ENCODE peak calls at places on chromosomes 2 and 18, in five cellular contexts. P, O, Z, R and Q are unnamed samples.

GRCh38 chr2:174824098-174824497 is 59.8 kb upstream of the CHRNA1 start:
- DNase-seq in P (no peak), O (no peak), Z (no peak), R (no peak), Q (no peak)

GRCh38 chr2:205170399-205170798 is 511.9 kb upstream of the NRP2 start:
- DNase-seq in P (no peak), O (no peak), Z (no peak), R (no peak), Q (no peak)

GRCh38 chr18:76458522-76459311 is 36.3 kb downstream of the ZNF516 start:
- DNase-seq in P (no peak), O (no peak), Z (no peak), R (no peak), Q (no peak)

GRCh38 chr2:8568543-8569302 is 113.1 kb upstream of the ID2 start:
- DNase-seq in P (no peak), O (no peak), Z (no peak), R (no peak), Q (no peak)

GRCh38 chr2:174826051-174826450 is 61.8 kb upstream of the CHRNA1 start:
- DNase-seq in P (no peak), O (no peak), Z (no peak), R (no peak), Q (no peak)

GRCh38 chr2:189127756-189128155 is 51.8 kb downstream of the COL5A2 start:
- DNase-seq in P (no peak), O (no peak), Z (no peak), R (no peak), Q (no peak)

GRCh38 chr18:45050712-45051639 is 370.3 kb downstream of the SETBP1 start:
- DNase-seq in P (no peak), O (peak), Z (no peak), R (no peak), Q (no peak)

GRCh38 chr18:21366896-21367295 is 124.9 kb downstream of the GREB1L start:
- DNase-seq in P (no peak), O (no peak), Z (no peak), R (no peak), Q (no peak)

GRCh38 chr18:48767090-48767670 is 183.6 kb downstream of the SMAD7 start:
- DNase-seq in P (no peak), O (no peak), Z (no peak), R (no peak), Q (no peak)

GRCh38 chr2:152465541-152465940 is 130.6 kb downstream of the FMNL2 start:
- DNase-seq in P (no peak), O (no peak), Z (no peak), R (no peak), Q (no peak)

GRCh38 chr2:37506407-37507068 is 162.1 kb downstream of the QPCT start:
- DNase-seq in P (no peak), O (no peak), Z (no peak), R (no peak), Q (no peak)

GRCh38 chr2:28665041-28665704 is 86.5 kb upstream of the PPP1CB start:
- DNase-seq in P (no peak), O (no peak), Z (no peak), R (no peak), Q (no peak)

GRCh38 chr2:219824996-219825395 is 197.6 kb downstream of the SLC4A3 start:
- DNase-seq in P (no peak), O (no peak), Z (no peak), R (no peak), Q (no peak)

GRCh38 chr18:22132763-22133162 is 36.6 kb upstream of the GATA6 start:
- DNase-seq in P (no peak), O (no peak), Z (no peak), R (no peak), Q (no peak)

GRCh38 chr2:39289609-39290008 is 45.8 kb upstream of the CDKL4 start:
- DNase-seq in P (no peak), O (no peak), Z (no peak), R (no peak), Q (no peak)

GRCh38 chr2:64904405-64905329 is 84.5 kb upstream of the SLC1A4 start:
- DNase-seq in P (no peak), O (no peak), Z (no peak), R (no peak), Q (no peak)